ENCODE peak calls at places on chromosomes 4 and X, in ten cellular contexts. One of them, this sample, is unnamed.

GRCh38 chr4:71241467-71242401 is 97.1 kb upstream of the SLC4A4 start:
- DNase-seq in endothelial cell: no peak
- DNase-seq in ELR: no peak
- DNase-seq in hypothalamus: no peak
- DNase-seq in ureter: no peak
- DNase-seq in HTR-8/SVneo: no peak
- DNase-seq in NAMALWA: no peak
- DNase-seq in glutamatergic neuron: no peak
- DNase-seq in iris pigment epithelial cell: no peak
- DNase-seq in astrocyte of the spinal cord: peak; percentile 9
- DNase-seq in this sample: no peak

GRCh38 chrX:144275403-144275802 is 391.5 kb downstream of the UBE2NL start:
- DNase-seq in endothelial cell: no peak
- DNase-seq in ELR: no peak
- DNase-seq in hypothalamus: no peak
- DNase-seq in ureter: no peak
- DNase-seq in HTR-8/SVneo: no peak
- DNase-seq in NAMALWA: no peak
- DNase-seq in glutamatergic neuron: no peak
- DNase-seq in iris pigment epithelial cell: no peak
- DNase-seq in astrocyte of the spinal cord: no peak
- DNase-seq in this sample: no peak

GRCh38 chr4:145533011-145533410 is 51.4 kb downstream of the SMAD1 start:
- DNase-seq in endothelial cell: no peak
- DNase-seq in ELR: no peak
- DNase-seq in hypothalamus: no peak
- DNase-seq in ureter: no peak
- DNase-seq in HTR-8/SVneo: no peak
- DNase-seq in NAMALWA: no peak
- DNase-seq in glutamatergic neuron: no peak
- DNase-seq in iris pigment epithelial cell: no peak
- DNase-seq in astrocyte of the spinal cord: peak; percentile 4
- DNase-seq in this sample: no peak

GRCh38 chr4:149708513-149709175 is 107.0 kb downstream of the IQCM start:
- DNase-seq in endothelial cell: no peak
- DNase-seq in ELR: peak; percentile 66
- DNase-seq in hypothalamus: no peak
- DNase-seq in ureter: no peak
- DNase-seq in HTR-8/SVneo: no peak
- DNase-seq in NAMALWA: no peak
- DNase-seq in glutamatergic neuron: no peak
- DNase-seq in iris pigment epithelial cell: peak; percentile 53
- DNase-seq in astrocyte of the spinal cord: peak; percentile 42
- DNase-seq in this sample: no peak

GRCh38 chrX:38061335-38061734 is 55.0 kb downstream of the SYTL5 start:
- DNase-seq in endothelial cell: no peak
- DNase-seq in ELR: peak; percentile 82
- DNase-seq in hypothalamus: no peak
- DNase-seq in ureter: no peak
- DNase-seq in HTR-8/SVneo: peak; percentile 6
- DNase-seq in NAMALWA: no peak
- DNase-seq in glutamatergic neuron: no peak
- DNase-seq in iris pigment epithelial cell: peak; percentile 46
- DNase-seq in astrocyte of the spinal cord: peak; percentile 34
- DNase-seq in this sample: peak; percentile 28

GRCh38 chr4:78669453-78669852 is 106.7 kb upstream of the BMP2K start:
- DNase-seq in endothelial cell: no peak
- DNase-seq in ELR: peak; percentile 30
- DNase-seq in hypothalamus: no peak
- DNase-seq in ureter: no peak
- DNase-seq in HTR-8/SVneo: no peak
- DNase-seq in NAMALWA: peak; percentile 42
- DNase-seq in glutamatergic neuron: no peak
- DNase-seq in iris pigment epithelial cell: no peak
- DNase-seq in astrocyte of the spinal cord: no peak
- DNase-seq in this sample: peak; percentile 30

GRCh38 chrX:21174439-21174838 is 199.8 kb upstream of the CNKSR2 start:
- DNase-seq in endothelial cell: no peak
- DNase-seq in ELR: no peak
- DNase-seq in hypothalamus: no peak
- DNase-seq in ureter: no peak
- DNase-seq in HTR-8/SVneo: no peak
- DNase-seq in NAMALWA: no peak
- DNase-seq in glutamatergic neuron: no peak
- DNase-seq in iris pigment epithelial cell: no peak
- DNase-seq in astrocyte of the spinal cord: no peak
- DNase-seq in this sample: no peak

GRCh38 chr4:70564033-70564432 is 28.0 kb upstream of the AMBN start:
- DNase-seq in endothelial cell: no peak
- DNase-seq in ELR: no peak
- DNase-seq in hypothalamus: no peak
- DNase-seq in ureter: no peak
- DNase-seq in HTR-8/SVneo: no peak
- DNase-seq in NAMALWA: no peak
- DNase-seq in glutamatergic neuron: no peak
- DNase-seq in iris pigment epithelial cell: no peak
- DNase-seq in astrocyte of the spinal cord: no peak
- DNase-seq in this sample: no peak

GRCh38 chr4:126965876-126966275 is 666.9 kb upstream of the INTU start:
- DNase-seq in endothelial cell: no peak
- DNase-seq in ELR: no peak
- DNase-seq in hypothalamus: no peak
- DNase-seq in ureter: no peak
- DNase-seq in HTR-8/SVneo: no peak
- DNase-seq in NAMALWA: no peak
- DNase-seq in glutamatergic neuron: no peak
- DNase-seq in iris pigment epithelial cell: no peak
- DNase-seq in astrocyte of the spinal cord: no peak
- DNase-seq in this sample: no peak

GRCh38 chr4:48680848-48681568 is 99.1 kb downstream of the FRYL start:
- DNase-seq in endothelial cell: no peak
- DNase-seq in ELR: no peak
- DNase-seq in hypothalamus: no peak
- DNase-seq in ureter: no peak
- DNase-seq in HTR-8/SVneo: no peak
- DNase-seq in NAMALWA: no peak
- DNase-seq in glutamatergic neuron: no peak
- DNase-seq in iris pigment epithelial cell: no peak
- DNase-seq in astrocyte of the spinal cord: no peak
- DNase-seq in this sample: no peak

GRCh38 chr4:127604949-127605709 is 27.6 kb upstream of the INTU start:
- DNase-seq in endothelial cell: no peak
- DNase-seq in ELR: peak; percentile 63
- DNase-seq in hypothalamus: no peak
- DNase-seq in ureter: no peak
- DNase-seq in HTR-8/SVneo: no peak
- DNase-seq in NAMALWA: peak; percentile 46
- DNase-seq in glutamatergic neuron: no peak
- DNase-seq in iris pigment epithelial cell: peak; percentile 45
- DNase-seq in astrocyte of the spinal cord: peak; percentile 55
- DNase-seq in this sample: peak; percentile 46

GRCh38 chr4:108398326-108398725 is 222.1 kb upstream of the RPL34 start:
- DNase-seq in endothelial cell: no peak
- DNase-seq in ELR: no peak
- DNase-seq in hypothalamus: no peak
- DNase-seq in ureter: no peak
- DNase-seq in HTR-8/SVneo: no peak
- DNase-seq in NAMALWA: no peak
- DNase-seq in glutamatergic neuron: no peak
- DNase-seq in iris pigment epithelial cell: peak; percentile 64
- DNase-seq in astrocyte of the spinal cord: peak; percentile 79
- DNase-seq in this sample: no peak

GRCh38 chrX:140507982-140508305 is 3.1 kb upstream of the SOX3 start:
- DNase-seq in endothelial cell: peak; percentile 56
- DNase-seq in ELR: peak; percentile 60
- DNase-seq in hypothalamus: peak; percentile 16
- DNase-seq in ureter: no peak
- DNase-seq in HTR-8/SVneo: no peak
- DNase-seq in NAMALWA: no peak
- DNase-seq in glutamatergic neuron: peak; percentile 76
- DNase-seq in iris pigment epithelial cell: no peak
- DNase-seq in astrocyte of the spinal cord: peak; percentile 35
- DNase-seq in this sample: no peak

GRCh38 chr4:175435437-175435836 is 376.6 kb downstream of the GPM6A start:
- DNase-seq in endothelial cell: peak; percentile 54
- DNase-seq in ELR: no peak
- DNase-seq in hypothalamus: no peak
- DNase-seq in ureter: no peak
- DNase-seq in HTR-8/SVneo: no peak
- DNase-seq in NAMALWA: peak; percentile 88
- DNase-seq in glutamatergic neuron: peak; percentile 45
- DNase-seq in iris pigment epithelial cell: peak; percentile 34
- DNase-seq in astrocyte of the spinal cord: no peak
- DNase-seq in this sample: peak; percentile 12

GRCh38 chr4:80361329-80361900 is 25.9 kb downstream of the CFAP299 start:
- DNase-seq in endothelial cell: no peak
- DNase-seq in ELR: peak; percentile 58
- DNase-seq in hypothalamus: no peak
- DNase-seq in ureter: no peak
- DNase-seq in HTR-8/SVneo: no peak
- DNase-seq in NAMALWA: peak; percentile 78
- DNase-seq in glutamatergic neuron: no peak
- DNase-seq in iris pigment epithelial cell: peak; percentile 16
- DNase-seq in astrocyte of the spinal cord: peak; percentile 40
- DNase-seq in this sample: peak; percentile 41

GRCh38 chr4:74203467-74203866 is 45.5 kb downstream of the MTHFD2L start:
- DNase-seq in endothelial cell: no peak
- DNase-seq in ELR: no peak
- DNase-seq in hypothalamus: no peak
- DNase-seq in ureter: no peak
- DNase-seq in HTR-8/SVneo: no peak
- DNase-seq in NAMALWA: no peak
- DNase-seq in glutamatergic neuron: no peak
- DNase-seq in iris pigment epithelial cell: no peak
- DNase-seq in astrocyte of the spinal cord: no peak
- DNase-seq in this sample: no peak

GRCh38 chr4:83075271-83075670 is 39.3 kb downstream of the PLAC8 start:
- DNase-seq in endothelial cell: no peak
- DNase-seq in ELR: peak; percentile 6
- DNase-seq in hypothalamus: no peak
- DNase-seq in ureter: no peak
- DNase-seq in HTR-8/SVneo: peak; percentile 8
- DNase-seq in NAMALWA: no peak
- DNase-seq in glutamatergic neuron: no peak
- DNase-seq in iris pigment epithelial cell: peak; percentile 47
- DNase-seq in astrocyte of the spinal cord: no peak
- DNase-seq in this sample: no peak

GRCh38 chr4:127162741-127163140 is 470.0 kb upstream of the INTU start:
- DNase-seq in endothelial cell: no peak
- DNase-seq in ELR: peak; percentile 60
- DNase-seq in hypothalamus: no peak
- DNase-seq in ureter: no peak
- DNase-seq in HTR-8/SVneo: peak; percentile 1
- DNase-seq in NAMALWA: no peak
- DNase-seq in glutamatergic neuron: no peak
- DNase-seq in iris pigment epithelial cell: peak; percentile 89
- DNase-seq in astrocyte of the spinal cord: peak; percentile 64
- DNase-seq in this sample: peak; percentile 58

GRCh38 chrX:19005909-19006308 is 22.0 kb upstream of the PHKA2 start:
- DNase-seq in endothelial cell: no peak
- DNase-seq in ELR: no peak
- DNase-seq in hypothalamus: no peak
- DNase-seq in ureter: no peak
- DNase-seq in HTR-8/SVneo: no peak
- DNase-seq in NAMALWA: peak; percentile 1
- DNase-seq in glutamatergic neuron: no peak
- DNase-seq in iris pigment epithelial cell: no peak
- DNase-seq in astrocyte of the spinal cord: no peak
- DNase-seq in this sample: peak; percentile 4

GRCh38 chr4:118995693-118996391 is 107.2 kb downstream of the SYNPO2 start:
- DNase-seq in endothelial cell: no peak
- DNase-seq in ELR: no peak
- DNase-seq in hypothalamus: no peak
- DNase-seq in ureter: no peak
- DNase-seq in HTR-8/SVneo: no peak
- DNase-seq in NAMALWA: no peak
- DNase-seq in glutamatergic neuron: no peak
- DNase-seq in iris pigment epithelial cell: no peak
- DNase-seq in astrocyte of the spinal cord: no peak
- DNase-seq in this sample: no peak

GRCh38 chrX:120428309-120428708 is 40.8 kb downstream of the LAMP2 start:
- DNase-seq in endothelial cell: no peak
- DNase-seq in ELR: no peak
- DNase-seq in hypothalamus: no peak
- DNase-seq in ureter: no peak
- DNase-seq in HTR-8/SVneo: no peak
- DNase-seq in NAMALWA: no peak
- DNase-seq in glutamatergic neuron: no peak
- DNase-seq in iris pigment epithelial cell: peak; percentile 32
- DNase-seq in astrocyte of the spinal cord: peak; percentile 14
- DNase-seq in this sample: no peak

GRCh38 chrX:109890910-109891502 is 111.9 kb upstream of the TMEM164 start:
- DNase-seq in endothelial cell: peak; percentile 60
- DNase-seq in ELR: peak; percentile 69
- DNase-seq in hypothalamus: peak; percentile 26
- DNase-seq in ureter: peak; percentile 55
- DNase-seq in HTR-8/SVneo: peak; percentile 21
- DNase-seq in NAMALWA: peak; percentile 72
- DNase-seq in glutamatergic neuron: peak; percentile 60
- DNase-seq in iris pigment epithelial cell: peak; percentile 61
- DNase-seq in astrocyte of the spinal cord: peak; percentile 61
- DNase-seq in this sample: peak; percentile 79

GRCh38 chr4:64899563-64899962 is 490.3 kb upstream of the TECRL start:
- DNase-seq in endothelial cell: no peak
- DNase-seq in ELR: peak; percentile 30
- DNase-seq in hypothalamus: no peak
- DNase-seq in ureter: no peak
- DNase-seq in HTR-8/SVneo: no peak
- DNase-seq in NAMALWA: no peak
- DNase-seq in glutamatergic neuron: no peak
- DNase-seq in iris pigment epithelial cell: peak; percentile 8
- DNase-seq in astrocyte of the spinal cord: peak; percentile 37
- DNase-seq in this sample: no peak

GRCh38 chrX:48835524-48836329 is at the start of gene PCSK1N:
- DNase-seq in endothelial cell: no peak
- DNase-seq in ELR: no peak
- DNase-seq in hypothalamus: peak; percentile 22
- DNase-seq in ureter: no peak
- DNase-seq in HTR-8/SVneo: peak; percentile 50
- DNase-seq in NAMALWA: no peak
- DNase-seq in glutamatergic neuron: peak; percentile 38
- DNase-seq in iris pigment epithelial cell: no peak
- DNase-seq in astrocyte of the spinal cord: no peak
- DNase-seq in this sample: no peak

GRCh38 chr4:96833831-96834230 is 993.9 kb downstream of the PDHA2 start:
- DNase-seq in endothelial cell: no peak
- DNase-seq in ELR: no peak
- DNase-seq in hypothalamus: no peak
- DNase-seq in ureter: no peak
- DNase-seq in HTR-8/SVneo: no peak
- DNase-seq in NAMALWA: no peak
- DNase-seq in glutamatergic neuron: no peak
- DNase-seq in iris pigment epithelial cell: peak; percentile 53
- DNase-seq in astrocyte of the spinal cord: peak; percentile 68
- DNase-seq in this sample: no peak

GRCh38 chrX:36434521-36434920 is 515.0 kb downstream of the CFAP47 start:
- DNase-seq in endothelial cell: no peak
- DNase-seq in ELR: peak; percentile 60
- DNase-seq in hypothalamus: no peak
- DNase-seq in ureter: no peak
- DNase-seq in HTR-8/SVneo: no peak
- DNase-seq in NAMALWA: no peak
- DNase-seq in glutamatergic neuron: no peak
- DNase-seq in iris pigment epithelial cell: no peak
- DNase-seq in astrocyte of the spinal cord: no peak
- DNase-seq in this sample: no peak

GRCh38 chrX:111100191-111100590 is 4.2 kb downstream of the PAK3 start:
- DNase-seq in endothelial cell: peak; percentile 21
- DNase-seq in ELR: peak; percentile 57
- DNase-seq in hypothalamus: no peak
- DNase-seq in ureter: no peak
- DNase-seq in HTR-8/SVneo: peak; percentile 5
- DNase-seq in NAMALWA: peak; percentile 49
- DNase-seq in glutamatergic neuron: peak; percentile 29
- DNase-seq in iris pigment epithelial cell: peak; percentile 20
- DNase-seq in astrocyte of the spinal cord: peak; percentile 35
- DNase-seq in this sample: peak; percentile 48

GRCh38 chr4:94395541-94395940 is 52.9 kb upstream of the HPGDS start:
- DNase-seq in endothelial cell: no peak
- DNase-seq in ELR: no peak
- DNase-seq in hypothalamus: no peak
- DNase-seq in ureter: no peak
- DNase-seq in HTR-8/SVneo: no peak
- DNase-seq in NAMALWA: no peak
- DNase-seq in glutamatergic neuron: no peak
- DNase-seq in iris pigment epithelial cell: no peak
- DNase-seq in astrocyte of the spinal cord: no peak
- DNase-seq in this sample: no peak

This sample was measured in NB4.